ENCODE peak calls at places on chromosomes 5 and 9, in four cellular contexts. One of them, this sample, is unnamed.

GRCh38 chr5:159906463-159906862 is 9.8 kb upstream of the ADRA1B start:
- DNase-seq in IMR-90: no peak
- DNase-seq in foreskin fibroblast: no peak
- DNase-seq in heart left ventricle: no peak
- DNase-seq in this sample: no peak

GRCh38 chr9:80707120-80707519 is 982.2 kb downstream of the TLE1 start:
- DNase-seq in IMR-90: peak
- DNase-seq in foreskin fibroblast: peak
- DNase-seq in heart left ventricle: no peak
- DNase-seq in this sample: no peak

GRCh38 chr5:140190868-140191209 is 15.9 kb downstream of the CYSTM1 start:
- DNase-seq in IMR-90: no peak
- DNase-seq in foreskin fibroblast: no peak
- DNase-seq in heart left ventricle: no peak
- DNase-seq in this sample: no peak

GRCh38 chr9:82565188-82565966 is 497.6 kb downstream of the RASEF start:
- DNase-seq in IMR-90: no peak
- DNase-seq in foreskin fibroblast: no peak
- DNase-seq in heart left ventricle: no peak
- DNase-seq in this sample: no peak

GRCh38 chr9:14271078-14271673 is 42.8 kb downstream of the NFIB start:
- DNase-seq in IMR-90: peak
- DNase-seq in foreskin fibroblast: peak
- DNase-seq in heart left ventricle: peak
- DNase-seq in this sample: no peak

GRCh38 chr9:132160802-132161742 is 786 bp upstream of the NTNG2 start:
- DNase-seq in IMR-90: peak
- DNase-seq in foreskin fibroblast: peak
- DNase-seq in heart left ventricle: peak
- DNase-seq in this sample: peak

GRCh38 chr9:21812945-21813568 is 10.6 kb downstream of the MTAP start:
- DNase-seq in IMR-90: peak
- DNase-seq in foreskin fibroblast: peak
- DNase-seq in heart left ventricle: peak
- DNase-seq in this sample: peak

GRCh38 chr9:109244179-109245132 is 76.4 kb downstream of the EPB41L4B start:
- DNase-seq in IMR-90: peak
- DNase-seq in foreskin fibroblast: peak
- DNase-seq in heart left ventricle: peak
- DNase-seq in this sample: peak

GRCh38 chr5:79962580-79963222 is 28.4 kb downstream of the MTX3 start:
- DNase-seq in IMR-90: peak
- DNase-seq in foreskin fibroblast: peak
- DNase-seq in heart left ventricle: no peak
- DNase-seq in this sample: peak

GRCh38 chr9:88932766-88933165 is 58.5 kb upstream of the S1PR3 start:
- DNase-seq in IMR-90: no peak
- DNase-seq in foreskin fibroblast: no peak
- DNase-seq in heart left ventricle: no peak
- DNase-seq in this sample: no peak

GRCh38 chr9:89037891-89038290 is 46.6 kb downstream of the S1PR3 start:
- DNase-seq in IMR-90: no peak
- DNase-seq in foreskin fibroblast: no peak
- DNase-seq in heart left ventricle: no peak
- DNase-seq in this sample: no peak

GRCh38 chr9:93911871-93912554 is 43.1 kb downstream of the BARX1 start:
- DNase-seq in IMR-90: peak
- DNase-seq in foreskin fibroblast: no peak
- DNase-seq in heart left ventricle: no peak
- DNase-seq in this sample: no peak

GRCh38 chr5:35198096-35198495 is 32.2 kb downstream of the PRLR start:
- DNase-seq in IMR-90: peak
- DNase-seq in foreskin fibroblast: peak
- DNase-seq in heart left ventricle: peak
- DNase-seq in this sample: peak

GRCh38 chr5:87020099-87020934 is 247.4 kb upstream of the RASA1 start:
- DNase-seq in IMR-90: peak
- DNase-seq in foreskin fibroblast: peak
- DNase-seq in heart left ventricle: peak
- DNase-seq in this sample: no peak

GRCh38 chr9:137114613-137115393 is at the start of gene DPP7:
- DNase-seq in IMR-90: peak
- DNase-seq in foreskin fibroblast: peak
- DNase-seq in heart left ventricle: peak
- DNase-seq in this sample: peak

GRCh38 chr5:68139601-68140441 is 75.7 kb upstream of the PIK3R1 start:
- DNase-seq in IMR-90: peak
- DNase-seq in foreskin fibroblast: no peak
- DNase-seq in heart left ventricle: no peak
- DNase-seq in this sample: no peak

GRCh38 chr9:89749500-89750116 is 144.8 kb downstream of the GADD45G start:
- DNase-seq in IMR-90: no peak
- DNase-seq in foreskin fibroblast: no peak
- DNase-seq in heart left ventricle: no peak
- DNase-seq in this sample: no peak

GRCh38 chr5:149618581-149619248 is 37.4 kb downstream of the ARHGEF37 start:
- DNase-seq in IMR-90: peak
- DNase-seq in foreskin fibroblast: peak
- DNase-seq in heart left ventricle: no peak
- DNase-seq in this sample: peak

GRCh38 chr9:133404440-133405002 is 13.3 kb downstream of the REXO4 start:
- DNase-seq in IMR-90: no peak
- DNase-seq in foreskin fibroblast: no peak
- DNase-seq in heart left ventricle: peak
- DNase-seq in this sample: no peak

GRCh38 chr9:91536211-91536691 is 112.6 kb upstream of the NFIL3 start:
- DNase-seq in IMR-90: peak
- DNase-seq in foreskin fibroblast: peak
- DNase-seq in heart left ventricle: no peak
- DNase-seq in this sample: peak

GRCh38 chr5:141192110-141192725 is at the start of gene PCDHB10:
- DNase-seq in IMR-90: peak
- DNase-seq in foreskin fibroblast: peak
- DNase-seq in heart left ventricle: no peak
- DNase-seq in this sample: peak

GRCh38 chr9:96856363-96857286 is 2.3 kb upstream of the ZNF782 start:
- DNase-seq in IMR-90: peak
- DNase-seq in foreskin fibroblast: peak
- DNase-seq in heart left ventricle: peak
- DNase-seq in this sample: peak

GRCh38 chr5:10319202-10319851 is 11.6 kb upstream of the CMBL start:
- DNase-seq in IMR-90: peak
- DNase-seq in foreskin fibroblast: peak
- DNase-seq in heart left ventricle: no peak
- DNase-seq in this sample: no peak
- TF ChIP-seq CTCF in IMR-90: peak
- TF ChIP-seq CTCF in foreskin fibroblast: no peak
- TF ChIP-seq CTCF in heart left ventricle: no peak
- TF ChIP-seq CTCF in this sample: no peak

DNA sequence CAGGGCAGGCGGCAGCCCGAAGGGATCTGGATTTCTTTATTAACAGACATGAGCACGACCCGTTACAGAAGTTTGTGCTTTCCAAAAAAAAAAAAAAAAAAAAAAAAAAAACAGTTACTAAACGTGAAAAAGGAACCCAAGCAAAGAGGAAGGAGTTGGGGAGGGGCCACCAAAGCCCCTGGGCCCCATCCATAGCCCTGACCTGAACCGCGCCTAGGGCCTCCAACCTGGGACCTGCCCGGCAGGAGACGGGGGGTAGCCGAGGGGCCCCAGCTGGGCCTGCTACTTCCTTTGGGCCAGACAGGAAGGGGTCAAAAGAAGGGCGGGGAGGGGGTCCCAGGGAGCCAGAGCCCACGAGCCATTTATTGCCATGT is 10.0 kb downstream of the PRR7 start:
- DNase-seq in IMR-90: no peak
- DNase-seq in foreskin fibroblast: no peak
- DNase-seq in heart left ventricle: peak
- DNase-seq in this sample: no peak
- TF ChIP-seq CTCF in IMR-90: no peak
- TF ChIP-seq CTCF in foreskin fibroblast: no peak
- TF ChIP-seq CTCF in heart left ventricle: peak
- TF ChIP-seq CTCF in this sample: peak

GRCh38 chr9:17833846-17834245 is 255.0 kb downstream of the SH3GL2 start:
- DNase-seq in IMR-90: no peak
- DNase-seq in foreskin fibroblast: no peak
- DNase-seq in heart left ventricle: no peak
- DNase-seq in this sample: no peak

GRCh38 chr9:17839744-17840143 is 260.9 kb downstream of the SH3GL2 start:
- DNase-seq in IMR-90: no peak
- DNase-seq in foreskin fibroblast: no peak
- DNase-seq in heart left ventricle: no peak
- DNase-seq in this sample: no peak

GRCh38 chr9:17843236-17843635 is 264.4 kb downstream of the SH3GL2 start:
- DNase-seq in IMR-90: no peak
- DNase-seq in foreskin fibroblast: no peak
- DNase-seq in heart left ventricle: no peak
- DNase-seq in this sample: no peak

GRCh38 chr9:17832812-17833211 is 253.9 kb downstream of the SH3GL2 start:
- DNase-seq in IMR-90: no peak
- DNase-seq in foreskin fibroblast: no peak
- DNase-seq in heart left ventricle: no peak
- DNase-seq in this sample: no peak

GRCh38 chr9:17837931-17838330 is 259.1 kb downstream of the SH3GL2 start:
- DNase-seq in IMR-90: no peak
- DNase-seq in foreskin fibroblast: peak
- DNase-seq in heart left ventricle: no peak
- DNase-seq in this sample: no peak
- TF ChIP-seq CTCF in IMR-90: no peak
- TF ChIP-seq CTCF in foreskin fibroblast: peak
- TF ChIP-seq CTCF in heart left ventricle: no peak
- TF ChIP-seq CTCF in this sample: peak

DNA sequence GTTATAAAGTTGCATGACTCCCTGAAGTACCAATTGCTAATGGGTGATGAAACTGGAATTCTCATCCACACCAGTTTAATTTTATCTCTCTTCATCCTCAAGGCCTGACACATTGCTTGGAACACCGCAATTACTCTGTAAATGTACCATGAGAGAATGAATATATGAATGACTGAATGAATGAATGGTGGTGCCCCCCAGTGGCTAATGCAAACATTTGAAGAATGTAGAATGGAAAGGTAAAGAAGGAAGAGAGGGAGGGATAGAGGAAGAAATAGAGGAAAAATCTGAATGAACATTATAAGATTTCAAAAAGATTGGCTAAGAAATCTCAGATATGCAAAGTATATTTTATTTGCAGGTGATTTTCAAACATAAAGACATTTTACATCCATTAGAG is 13.1 kb downstream of the PAPPA start:
- DNase-seq in IMR-90: no peak
- DNase-seq in foreskin fibroblast: no peak
- DNase-seq in heart left ventricle: no peak
- DNase-seq in this sample: no peak
- TF ChIP-seq CTCF in IMR-90: peak
- TF ChIP-seq CTCF in foreskin fibroblast: peak
- TF ChIP-seq CTCF in heart left ventricle: peak
- TF ChIP-seq CTCF in this sample: peak

DNA sequence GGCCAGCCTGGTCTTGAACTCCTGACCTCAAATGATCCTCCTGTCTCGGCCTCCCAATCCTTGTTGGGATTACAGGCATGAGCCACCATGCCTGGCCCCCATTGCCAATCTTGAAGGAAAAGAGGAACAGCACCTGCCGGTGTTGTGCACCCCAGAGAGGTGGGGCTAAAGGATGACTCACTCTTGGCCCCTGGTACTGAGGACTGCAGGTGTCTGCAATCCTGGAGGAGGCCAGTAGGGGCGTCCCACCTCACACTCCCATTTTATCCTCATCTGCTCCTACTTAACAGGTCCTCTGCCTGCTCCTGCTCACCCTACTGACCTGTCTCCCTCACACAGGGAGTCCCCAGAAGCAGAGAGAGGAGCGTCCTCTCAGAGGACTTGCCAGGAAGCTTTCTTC is 390.4 kb downstream of the ARHGEF28 start:
- DNase-seq in IMR-90: no peak
- DNase-seq in foreskin fibroblast: no peak
- DNase-seq in heart left ventricle: no peak
- DNase-seq in this sample: no peak
- TF ChIP-seq CTCF in IMR-90: no peak
- TF ChIP-seq CTCF in foreskin fibroblast: no peak
- TF ChIP-seq CTCF in heart left ventricle: no peak
- TF ChIP-seq CTCF in this sample: peak

GRCh38 chr9:111037744-111038335 is 430 bp downstream of the LPAR1 start:
- DNase-seq in IMR-90: peak
- DNase-seq in foreskin fibroblast: peak
- DNase-seq in heart left ventricle: peak
- DNase-seq in this sample: no peak
- TF ChIP-seq CTCF in IMR-90: peak
- TF ChIP-seq CTCF in foreskin fibroblast: no peak
- TF ChIP-seq CTCF in heart left ventricle: no peak
- TF ChIP-seq CTCF in this sample: peak